ENCODE peak calls at places on chromosomes 12 and 14, in five cellular contexts. One of them, this sample, is unnamed.

GRCh38 chr12:98856897-98857540 is 211.9 kb downstream of the APAF1 start:
- DNase-seq in endodermal cell: peak
- DNase-seq in upper lobe of right lung: no peak
- DNase-seq in GM04504: no peak
- DNase-seq in cardiac muscle cell: no peak
- DNase-seq in this sample: no peak

GRCh38 chr14:99231181-99231849 is 40.7 kb downstream of the BCL11B start:
- DNase-seq in endodermal cell: peak
- DNase-seq in upper lobe of right lung: no peak
- DNase-seq in GM04504: no peak
- DNase-seq in cardiac muscle cell: no peak
- DNase-seq in this sample: no peak

GRCh38 chr12:41264281-41264680 is 76.2 kb downstream of the PDZRN4 start:
- DNase-seq in endodermal cell: no peak
- DNase-seq in upper lobe of right lung: no peak
- DNase-seq in GM04504: no peak
- DNase-seq in cardiac muscle cell: peak
- DNase-seq in this sample: no peak

GRCh38 chr12:88300931-88301330 is 158.8 kb downstream of the TMTC3 start:
- DNase-seq in endodermal cell: no peak
- DNase-seq in upper lobe of right lung: no peak
- DNase-seq in GM04504: no peak
- DNase-seq in cardiac muscle cell: no peak
- DNase-seq in this sample: no peak

GRCh38 chr12:96233941-96234461 is 39.8 kb downstream of the ELK3 start:
- DNase-seq in endodermal cell: peak
- DNase-seq in upper lobe of right lung: peak
- DNase-seq in GM04504: peak
- DNase-seq in cardiac muscle cell: no peak
- DNase-seq in this sample: peak

GRCh38 chr14:20490563-20490962 is 14.8 kb upstream of the RNASE10 start:
- DNase-seq in endodermal cell: no peak
- DNase-seq in upper lobe of right lung: no peak
- DNase-seq in GM04504: no peak
- DNase-seq in cardiac muscle cell: no peak
- DNase-seq in this sample: no peak

GRCh38 chr14:105840266-105841021 is 314.1 kb downstream of the TMEM121 start:
- DNase-seq in endodermal cell: peak
- DNase-seq in upper lobe of right lung: peak
- DNase-seq in GM04504: no peak
- DNase-seq in cardiac muscle cell: no peak
- DNase-seq in this sample: no peak

GRCh38 chr12:85834378-85834777 is 1.8 kb downstream of the RASSF9 start:
- DNase-seq in endodermal cell: no peak
- DNase-seq in upper lobe of right lung: no peak
- DNase-seq in GM04504: no peak
- DNase-seq in cardiac muscle cell: no peak
- DNase-seq in this sample: no peak

GRCh38 chr14:53128303-53128702 is 24.8 kb downstream of the DDHD1 start:
- DNase-seq in endodermal cell: no peak
- DNase-seq in upper lobe of right lung: no peak
- DNase-seq in GM04504: no peak
- DNase-seq in cardiac muscle cell: no peak
- DNase-seq in this sample: no peak

GRCh38 chr12:92389466-92389865 is 243.8 kb upstream of the BTG1 start:
- DNase-seq in endodermal cell: no peak
- DNase-seq in upper lobe of right lung: no peak
- DNase-seq in GM04504: no peak
- DNase-seq in cardiac muscle cell: no peak
- DNase-seq in this sample: no peak

GRCh38 chr12:15534322-15534721 is 212.0 kb downstream of the PTPRO start:
- DNase-seq in endodermal cell: no peak
- DNase-seq in upper lobe of right lung: no peak
- DNase-seq in GM04504: no peak
- DNase-seq in cardiac muscle cell: no peak
- DNase-seq in this sample: no peak

GRCh38 chr12:10554971-10555481 is 49.3 kb downstream of the EIF2S3B start:
- DNase-seq in endodermal cell: no peak
- DNase-seq in upper lobe of right lung: no peak
- DNase-seq in GM04504: no peak
- DNase-seq in cardiac muscle cell: no peak
- DNase-seq in this sample: no peak

GRCh38 chr12:4191642-4192041 is 81.9 kb upstream of the CCND2 start:
- DNase-seq in endodermal cell: no peak
- DNase-seq in upper lobe of right lung: no peak
- DNase-seq in GM04504: no peak
- DNase-seq in cardiac muscle cell: no peak
- DNase-seq in this sample: no peak

GRCh38 chr14:72420749-72421452 is 473.0 kb downstream of the DPF3 start:
- DNase-seq in endodermal cell: peak
- DNase-seq in upper lobe of right lung: peak
- DNase-seq in GM04504: peak
- DNase-seq in cardiac muscle cell: peak
- DNase-seq in this sample: peak

GRCh38 chr14:32478027-32478426 is 148.9 kb downstream of the AKAP6 start:
- DNase-seq in endodermal cell: no peak
- DNase-seq in upper lobe of right lung: no peak
- DNase-seq in GM04504: peak
- DNase-seq in cardiac muscle cell: no peak
- DNase-seq in this sample: peak

GRCh38 chr14:100901391-100902183 is 1.9 kb downstream of the RTL1 start:
- DNase-seq in endodermal cell: no peak
- DNase-seq in upper lobe of right lung: no peak
- DNase-seq in GM04504: no peak
- DNase-seq in cardiac muscle cell: no peak
- DNase-seq in this sample: peak

GRCh38 chr12:8018666-8019581 is 13.6 kb upstream of the FOXJ2 start:
- DNase-seq in endodermal cell: peak
- DNase-seq in upper lobe of right lung: no peak
- DNase-seq in GM04504: no peak
- DNase-seq in cardiac muscle cell: peak
- DNase-seq in this sample: no peak

GRCh38 chr12:65194949-65195348 is 25.6 kb downstream of the LEMD3 start:
- DNase-seq in endodermal cell: no peak
- DNase-seq in upper lobe of right lung: no peak
- DNase-seq in GM04504: no peak
- DNase-seq in cardiac muscle cell: no peak
- DNase-seq in this sample: no peak

GRCh38 chr12:122421263-122421814 is 1.1 kb downstream of the CLIP1 start:
- DNase-seq in endodermal cell: no peak
- DNase-seq in upper lobe of right lung: peak
- DNase-seq in GM04504: no peak
- DNase-seq in cardiac muscle cell: peak
- DNase-seq in this sample: no peak

GRCh38 chr14:76313303-76313702 is 62.6 kb upstream of the ESRRB start:
- DNase-seq in endodermal cell: no peak
- DNase-seq in upper lobe of right lung: peak
- DNase-seq in GM04504: no peak
- DNase-seq in cardiac muscle cell: no peak
- DNase-seq in this sample: no peak

GRCh38 chr14:90597961-90598360 is 201.1 kb downstream of the CALM1 start:
- DNase-seq in endodermal cell: no peak
- DNase-seq in upper lobe of right lung: no peak
- DNase-seq in GM04504: no peak
- DNase-seq in cardiac muscle cell: no peak
- DNase-seq in this sample: no peak